ENCODE peak calls at places on chromosomes 7 and 10, in nine cellular contexts. Z, X, D, U, S, M, C, L and J are unnamed samples.
A peak's percentile ranks its signal among the peaks of the same experiment; 100 is the strongest.

GRCh38 chr10:132269286-132270230 is 38.2 kb downstream of the STK32C start:
- DNase-seq in S (no peak), L (peak; percentile 34), U (no peak), M (no peak), D (no peak), X (no peak), Z (no peak), C (no peak), J (no peak)

GRCh38 chr7:6111041-6111440 is 79.9 kb downstream of the ANKRD61 start:
- DNase-seq in U (no peak), Z (no peak), D (no peak), X (no peak), S (no peak), L (no peak), C (no peak), M (no peak), J (no peak)

GRCh38 chr10:113566888-113567287 is 14.0 kb downstream of the HABP2 start:
- DNase-seq in D (no peak), C (peak; percentile 99), U (no peak), Z (no peak), L (no peak), M (no peak), S (peak; percentile 97), X (no peak), J (no peak)

GRCh38 chr10:12372846-12373245 is 23.5 kb downstream of the CAMK1D start:
- DNase-seq in D (no peak), U (no peak), Z (no peak), S (no peak), M (no peak), X (no peak), C (no peak), L (no peak), J (no peak)

GRCh38 chr10:34163075-34163905 is 651.8 kb downstream of the PARD3 start:
- DNase-seq in X (no peak), C (no peak), D (no peak), S (no peak), Z (no peak), U (no peak), L (no peak), M (no peak), J (no peak)

GRCh38 chr10:12708921-12709320 is 292.6 kb downstream of the CCDC3 start:
- DNase-seq in U (no peak), X (no peak), M (no peak), C (peak; percentile 62), Z (no peak), D (no peak), L (no peak), S (no peak), J (no peak)

GRCh38 chr10:112687647-112688046 is 240.6 kb downstream of the VTI1A start:
- DNase-seq in C (no peak), L (no peak), X (peak; percentile 28), D (peak; percentile 30), Z (no peak), S (no peak), M (no peak), U (no peak), J (no peak)

GRCh38 chr10:19209319-19209718 is 160.7 kb downstream of the MALRD1 start:
- DNase-seq in C (no peak), X (no peak), L (no peak), S (no peak), D (no peak), U (no peak), M (no peak), Z (no peak), J (no peak)

GRCh38 chr7:4472739-4473138 is 209.4 kb upstream of the FOXK1 start:
- DNase-seq in C (peak; percentile 52), D (no peak), U (no peak), M (no peak), Z (no peak), X (no peak), S (no peak), L (peak; percentile 42), J (no peak)

GRCh38 chr7:103499976-103500375 is 54.0 kb upstream of the SLC26A5 start:
- DNase-seq in S (no peak), X (no peak), U (no peak), C (no peak), L (no peak), Z (no peak), M (no peak), D (no peak), J (no peak)

GRCh38 chr7:1025747-1026581 is 18.4 kb upstream of the GPR146 start:
- DNase-seq in S (peak; percentile 53), C (no peak), Z (no peak), U (no peak), D (no peak), X (no peak), M (no peak), L (no peak), J (peak; percentile 94)

GRCh38 chr10:13615650-13616049 is 28.9 kb downstream of the PRPF18 start:
- DNase-seq in L (peak; percentile 48), S (no peak), X (no peak), D (no peak), Z (no peak), C (no peak), M (no peak), U (no peak), J (no peak)

GRCh38 chr10:6612371-6612770 is 32.3 kb upstream of the PRKCQ start:
- DNase-seq in X (no peak), D (no peak), U (no peak), S (no peak), C (no peak), M (no peak), L (no peak), Z (no peak), J (no peak)

GRCh38 chr7:44994877-44995554 is 5.0 kb upstream of the CCM2 start:
- DNase-seq in Z (no peak), U (no peak), L (no peak), M (no peak), D (no peak), C (no peak), X (no peak), S (no peak), J (no peak)

GRCh38 chr7:43869898-43870240 is 552 bp upstream of the MRPS24 start:
- DNase-seq in L (no peak), D (peak; percentile 76), X (peak; percentile 85), C (peak; percentile 40), M (peak; percentile 48), Z (no peak), S (no peak), U (peak; percentile 86), J (peak; percentile 83)

GRCh38 chr10:110016037-110016436 is 8.3 kb downstream of the ADD3 start:
- DNase-seq in Z (no peak), L (peak; percentile 82), S (no peak), C (peak; percentile 7), D (no peak), X (peak; percentile 10), M (no peak), U (no peak), J (peak; percentile 2)

GRCh38 chr7:139825666-139826290 is 3.3 kb upstream of the TBXAS1 start:
- DNase-seq in D (peak; percentile 54), C (no peak), U (peak; percentile 7), X (no peak), L (no peak), Z (no peak), M (no peak), S (no peak), J (peak; percentile 30)

GRCh38 chr10:82925547-82925946 is 1050.6 kb downstream of the NRG3 start:
- DNase-seq in U (no peak), M (no peak), S (no peak), D (no peak), L (no peak), Z (no peak), C (no peak), X (no peak), J (no peak)

GRCh38 chr10:67141300-67141699 is 215.5 kb downstream of the LRRTM3 start:
- DNase-seq in M (no peak), L (peak; percentile 2), D (no peak), X (no peak), Z (no peak), U (no peak), S (no peak), C (peak; percentile 28), J (no peak)

GRCh38 chr7:3238525-3239210 is 62.4 kb upstream of the SDK1 start:
- DNase-seq in Z (no peak), L (no peak), D (no peak), S (no peak), U (no peak), X (no peak), M (no peak), C (no peak), J (no peak)

GRCh38 chr7:101900103-101900502 is 82.7 kb downstream of the CUX1 start:
- DNase-seq in L (no peak), D (no peak), U (no peak), C (no peak), X (no peak), M (no peak), S (no peak), Z (no peak), J (no peak)

GRCh38 chr7:133742709-133743538 is 384.2 kb upstream of the LRGUK start:
- DNase-seq in M (no peak), U (no peak), X (no peak), L (peak; percentile 18), S (no peak), C (peak; percentile 6), D (no peak), Z (no peak), J (peak; percentile 15)

GRCh38 chr10:125316436-125316835 is 156.1 kb upstream of the CTBP2 start:
- DNase-seq in X (no peak), S (no peak), C (no peak), D (no peak), U (no peak), M (no peak), Z (no peak), L (no peak), J (no peak)

GRCh38 chr10:104989880-104990279 is 348.8 kb downstream of the SORCS3 start:
- DNase-seq in S (no peak), C (peak; percentile 14), M (no peak), L (no peak), D (no peak), X (no peak), Z (no peak), U (no peak), J (no peak)

GRCh38 chr7:148060724-148061123 is 529.8 kb upstream of the C7orf33 start:
- DNase-seq in M (no peak), L (no peak), U (no peak), Z (no peak), C (no peak), D (no peak), S (no peak), X (no peak), J (no peak)

GRCh38 chr10:599767-600166 is 89.7 kb downstream of the DIP2C start:
- DNase-seq in D (no peak), X (no peak), C (no peak), U (no peak), L (no peak), S (no peak), M (no peak), Z (no peak), J (no peak)

GRCh38 chr7:119197872-119198527 is 973.5 kb downstream of the ANKRD7 start:
- DNase-seq in U (no peak), S (peak; percentile 28), X (no peak), L (peak; percentile 83), M (peak; percentile 25), Z (no peak), D (no peak), C (peak; percentile 69), J (no peak)

GRCh38 chr7:115332691-115333090 is 410.8 kb downstream of the MDFIC start:
- DNase-seq in Z (no peak), S (no peak), C (no peak), X (no peak), D (no peak), M (no peak), L (no peak), U (no peak), J (no peak)

GRCh38 chr7:138077809-138078208 is 1.6 kb downstream of the AKR1D1 start:
- DNase-seq in C (no peak), M (no peak), S (no peak), X (no peak), Z (no peak), U (no peak), L (no peak), D (no peak), J (no peak)

GRCh38 chr7:82605247-82605864 is 161.8 kb upstream of the CACNA2D1 start:
- DNase-seq in D (no peak), M (peak; percentile 22), X (peak; percentile 10), S (peak; percentile 29), C (peak; percentile 54), L (peak; percentile 56), Z (no peak), U (no peak), J (peak; percentile 68)

GRCh38 chr7:157089100-157089510 is 49.6 kb upstream of the UBE3C start:
- DNase-seq in C (peak; percentile 22), X (no peak), Z (no peak), L (no peak), M (no peak), D (no peak), U (no peak), S (peak; percentile 25), J (no peak)